ENCODE peak calls at places on chromosomes 13 and 19, in six cellular contexts. Y is Daoy, Z is HFFc6, X is colonic mucosa, C is H54, B is endothelial cell of umbilical vein. I is an unnamed sample.

GRCh38 chr13:100394005-100394695 is 194.4 kb downstream of the GGACT start:
- DNase-seq in Y (peak), C (peak), B (peak), Z (peak), X (no peak), I (no peak)

GRCh38 chr19:29620931-29621351 is 14.9 kb downstream of the POP4 start:
- DNase-seq in B (no peak), Z (no peak), X (no peak), Y (no peak), C (no peak), I (no peak)

GRCh38 chr19:681029-681626 is 4.9 kb downstream of the FSTL3 start:
- DNase-seq in B (no peak), Z (no peak), Y (no peak), X (no peak), C (peak), I (no peak)

GRCh38 chr13:110853235-110853721 is 61.6 kb downstream of the ANKRD10 start:
- DNase-seq in Y (no peak), X (no peak), Z (no peak), C (no peak), B (no peak), I (no peak)

GRCh38 chr13:38875186-38875875 is 115.3 kb downstream of the STOML3 start:
- DNase-seq in B (no peak), Z (no peak), X (no peak), C (no peak), Y (no peak), I (no peak)

GRCh38 chr13:30727491-30728350 is 7.6 kb upstream of the ALOX5AP start:
- DNase-seq in Z (no peak), B (no peak), C (no peak), X (no peak), Y (no peak), I (no peak)

GRCh38 chr19:41914906-41915247 is 13.4 kb downstream of the ERFL start:
- DNase-seq in B (no peak), X (no peak), Z (no peak), C (no peak), Y (no peak), I (no peak)

GRCh38 chr13:45082964-45083363 is 37.3 kb upstream of the GTF2F2 start:
- DNase-seq in X (no peak), Y (no peak), Z (peak), B (no peak), C (no peak), I (no peak)

GRCh38 chr13:60931858-60932546 is 483.6 kb downstream of the PCDH20 start:
- DNase-seq in C (no peak), Z (no peak), X (no peak), B (peak), Y (no peak), I (no peak)

GRCh38 chr13:78657699-78658629 is 991 bp downstream of the OBI1 start:
- DNase-seq in C (no peak), B (peak), Z (no peak), Y (no peak), X (no peak), I (no peak)

GRCh38 chr13:110017379-110017778 is 231.0 kb upstream of the IRS2 start:
- DNase-seq in Z (peak), C (peak), X (no peak), B (no peak), Y (peak), I (no peak)

GRCh38 chr13:88602786-88603777 is 931.9 kb downstream of the SLITRK5 start:
- DNase-seq in B (no peak), Z (no peak), C (no peak), Y (no peak), X (no peak), I (no peak)

GRCh38 chr19:33785795-33786194 is 10.9 kb upstream of the KCTD15 start:
- DNase-seq in B (no peak), Y (peak), C (no peak), Z (peak), X (no peak), I (no peak)

GRCh38 chr19:18901503-18901890 is 5.5 kb upstream of the CERS1 start:
- DNase-seq in B (no peak), Y (no peak), C (no peak), X (no peak), Z (no peak), I (no peak)

GRCh38 chr19:10211691-10212090 is 16.9 kb upstream of the DNMT1 start:
- DNase-seq in C (no peak), Z (no peak), B (no peak), X (no peak), Y (no peak), I (no peak)

I was measured in memory B cell.